ENCODE peak calls at places on chromosomes 3 and 15, in four cellular contexts. B is gastrocnemius medialis, L is lower lobe of right lung, W is right lobe of liver. X is an unnamed sample.

GRCh38 chr3:78724886-78725285 is 1042.9 kb downstream of the ROBO1 start:
- DNase-seq in W (no peak), B (no peak), L (no peak), X (no peak)

GRCh38 chr3:187064210-187065115 is 74.8 kb downstream of the RPL39L start:
- DNase-seq in B (no peak), W (peak), L (no peak), X (no peak)

GRCh38 chr3:31858439-31858838 is 122.6 kb downstream of the OSBPL10 start:
- DNase-seq in W (no peak), L (no peak), B (no peak), X (no peak)

GRCh38 chr3:4950948-4951347 is 28.3 kb upstream of the BHLHE40 start:
- DNase-seq in L (no peak), B (no peak), W (no peak), X (no peak)

GRCh38 chr3:45957606-45958005 is 14.3 kb downstream of the CXCR6 start:
- DNase-seq in L (no peak), B (no peak), W (no peak), X (no peak)

GRCh38 chr3:182837855-182838454 is 44.7 kb downstream of the ATP11B start:
- DNase-seq in W (no peak), B (no peak), L (no peak), X (no peak)

GRCh38 chr15:69451951-69452701 is 492 bp upstream of the RPLP1 start:
- DNase-seq in W (no peak), L (peak), B (no peak), X (no peak)

GRCh38 chr3:71095511-71096305 is 487.8 kb downstream of the FOXP1 start:
- DNase-seq in L (no peak), B (no peak), W (no peak), X (no peak)

GRCh38 chr15:34362047-34362773 is 4.8 kb downstream of the LPCAT4 start:
- DNase-seq in W (no peak), B (no peak), L (no peak), X (no peak)

GRCh38 chr3:119924111-119925094 is 142.5 kb downstream of the NR1I2 start:
- DNase-seq in W (no peak), L (no peak), B (no peak), X (no peak)

GRCh38 chr15:52558196-52558595 is 10.6 kb downstream of the ARPP19 start:
- DNase-seq in B (no peak), W (no peak), L (no peak), X (no peak)

GRCh38 chr15:45715528-45715927 is 80.7 kb downstream of the SQOR start:
- DNase-seq in B (no peak), W (no peak), L (no peak), X (no peak)

GRCh38 chr15:95799286-95800187 is 531.0 kb upstream of the NR2F2 start:
- DNase-seq in W (no peak), B (no peak), L (no peak), X (no peak)

GRCh38 chr3:100141576-100141975 is 27.3 kb upstream of the FILIP1L start:
- DNase-seq in L (no peak), B (no peak), W (no peak), X (no peak)

GRCh38 chr3:66023254-66023653 is 15.5 kb downstream of the MAGI1 start:
- DNase-seq in B (no peak), W (no peak), L (no peak), X (no peak)

GRCh38 chr3:183807329-183807728 is 18.0 kb downstream of the MAP6D1 start:
- DNase-seq in B (no peak), L (no peak), W (no peak), X (no peak)

GRCh38 chr15:29776859-29777258 is 45.4 kb downstream of the TJP1 start:
- DNase-seq in B (no peak), W (no peak), L (no peak), X (no peak)

GRCh38 chr3:10933958-10934481 is 58.5 kb upstream of the SLC6A1 start:
- DNase-seq in L (peak), W (no peak), B (no peak), X (no peak)

GRCh38 chr3:128496602-128497304 is 3.8 kb upstream of the GATA2 start:
- DNase-seq in L (no peak), W (peak), B (no peak), X (no peak)

GRCh38 chr3:129039271-129040038 is 21.1 kb upstream of the GP9 start:
- DNase-seq in L (no peak), W (no peak), B (no peak), X (no peak)

GRCh38 chr15:39192979-39193559 is 387.8 kb upstream of the THBS1 start:
- DNase-seq in W (no peak), B (no peak), L (no peak), X (no peak)

GRCh38 chr15:78438595-78439285 is 724 bp downstream of the IREB2 start:
- DNase-seq in W (no peak), B (no peak), L (no peak), X (no peak)

GRCh38 chr15:71443538-71443937 is 328.3 kb downstream of the THSD4 start:
- DNase-seq in W (peak), B (no peak), L (peak), X (no peak)

GRCh38 chr15:101162701-101163483 is 89.0 kb downstream of the CHSY1 start:
- DNase-seq in B (peak), L (peak), W (no peak), X (no peak)

GRCh38 chr3:197752107-197752506 is 2.4 kb downstream of the FYTTD1 start:
- DNase-seq in W (no peak), L (no peak), B (no peak), X (no peak)

GRCh38 chr3:160758929-160759577 is 3.0 kb downstream of the PPM1L start:
- DNase-seq in B (no peak), L (no peak), W (no peak), X (no peak)

GRCh38 chr3:60228823-60229222 is 1022.4 kb downstream of the FHIT start:
- DNase-seq in B (no peak), L (no peak), W (no peak), X (no peak)

GRCh38 chr3:73716418-73716817 is 91.7 kb upstream of the PDZRN3 start:
- DNase-seq in B (no peak), W (no peak), L (no peak), X (no peak)

GRCh38 chr3:73473578-73474448 is 150.9 kb downstream of the PDZRN3 start:
- DNase-seq in B (no peak), L (no peak), W (no peak), X (no peak)

GRCh38 chr15:72835289-72835890 is 51.8 kb upstream of the ADPGK start:
- DNase-seq in B (no peak), L (no peak), W (no peak), X (peak)

GRCh38 chr3:190701096-190701532 is 161.4 kb downstream of the GMNC start:
- DNase-seq in W (peak), B (no peak), L (peak), X (no peak)

GRCh38 chr3:122572940-122573412 is 4.5 kb upstream of the PARP15 start:
- DNase-seq in B (peak), L (peak), W (peak), X (no peak)

DNA sequence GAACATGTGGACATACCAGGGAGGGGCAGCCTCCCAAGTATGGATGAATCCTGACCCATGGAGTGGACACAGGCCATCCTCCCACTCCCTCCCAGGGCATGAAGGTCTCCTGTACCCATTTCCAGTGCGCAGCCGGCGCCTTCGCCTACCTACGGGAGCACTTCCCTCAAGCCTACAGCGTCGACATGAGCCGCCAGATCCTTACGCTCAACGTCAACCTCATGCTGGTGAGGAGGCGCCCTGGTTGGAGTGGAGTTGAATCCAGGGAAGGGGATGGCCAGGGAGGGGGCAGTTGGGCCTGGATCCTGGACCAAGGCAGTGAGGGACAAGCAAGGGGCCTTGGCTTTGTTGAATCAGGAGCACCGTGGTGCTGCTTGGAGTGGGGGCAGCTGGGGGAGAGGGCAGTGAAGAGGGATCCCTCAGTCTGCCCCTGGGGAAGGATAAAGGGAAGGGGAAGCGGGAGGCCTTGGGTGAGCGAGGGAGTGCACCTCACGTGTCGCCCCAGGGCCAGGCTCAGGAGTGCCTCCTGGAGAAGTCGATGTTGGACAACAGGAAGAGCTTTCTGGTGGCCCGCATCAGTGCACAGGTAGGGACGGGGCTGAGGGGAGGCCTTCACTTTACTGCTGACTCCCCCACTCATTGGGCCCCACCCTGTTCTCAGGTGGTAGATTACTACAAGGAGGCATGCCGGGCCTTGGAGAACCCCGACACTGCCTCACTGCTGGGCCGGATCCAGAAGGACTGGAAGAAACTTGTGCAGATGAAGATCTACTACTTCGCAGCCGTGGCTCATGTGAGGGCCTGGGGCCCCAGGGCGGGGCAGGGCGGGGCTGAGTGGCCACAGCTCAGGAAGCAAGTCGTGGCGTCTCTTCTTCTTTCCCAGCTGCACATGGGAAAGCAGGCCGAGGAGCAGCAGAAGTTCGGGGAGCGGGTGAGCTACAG is 25.3 kb downstream of the PTPN23 start:
- DNase-seq in L (no peak), W (no peak), B (no peak), X (no peak)
- H3K27ac ChIP-seq in L (no peak), W (no peak), B (no peak), X (no peak)

GRCh38 chr3:48623851-48624547 is 2.4 kb upstream of the TMEM89 start:
- DNase-seq in W (no peak), B (no peak), L (no peak), X (no peak)
- H3K27ac ChIP-seq in W (no peak), B (no peak), L (no peak), X (no peak)

GRCh38 chr3:177287231-177287630 is 89.9 kb upstream of the TBL1XR1 start:
- DNase-seq in W (no peak), B (no peak), L (no peak), X (no peak)

GRCh38 chr3:177282028-177282655 is 84.9 kb upstream of the TBL1XR1 start:
- DNase-seq in B (no peak), W (no peak), L (no peak), X (no peak)

GRCh38 chr3:177283983-177284382 is 86.7 kb upstream of the TBL1XR1 start:
- DNase-seq in B (no peak), L (no peak), W (no peak), X (no peak)

GRCh38 chr3:177284383-177284881 is 87.2 kb upstream of the TBL1XR1 start:
- DNase-seq in B (peak), W (no peak), L (peak), X (peak)

DNA sequence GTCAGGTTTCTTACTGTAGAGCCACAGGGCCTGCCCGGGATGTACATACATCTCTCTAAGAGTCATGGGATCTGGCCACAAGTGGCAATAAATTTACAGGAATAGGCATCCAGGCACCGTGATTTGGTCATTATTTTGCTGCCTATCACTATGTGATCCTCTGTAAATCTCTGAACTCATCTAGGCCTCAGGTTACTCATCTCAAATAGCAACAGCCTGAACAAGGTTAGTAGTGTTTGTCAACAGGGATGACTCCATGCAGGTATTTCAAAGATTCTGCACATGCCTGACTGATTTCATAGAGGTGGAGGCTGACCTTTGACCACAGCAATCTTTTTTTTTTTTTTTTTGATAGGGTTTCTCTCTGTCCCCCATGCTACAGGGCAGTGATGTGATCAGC is 88.8 kb upstream of the TBL1XR1 start:
- DNase-seq in L (no peak), W (no peak), B (no peak), X (no peak)
- H3K27ac ChIP-seq in L (no peak), W (peak), B (no peak), X (no peak)

DNA sequence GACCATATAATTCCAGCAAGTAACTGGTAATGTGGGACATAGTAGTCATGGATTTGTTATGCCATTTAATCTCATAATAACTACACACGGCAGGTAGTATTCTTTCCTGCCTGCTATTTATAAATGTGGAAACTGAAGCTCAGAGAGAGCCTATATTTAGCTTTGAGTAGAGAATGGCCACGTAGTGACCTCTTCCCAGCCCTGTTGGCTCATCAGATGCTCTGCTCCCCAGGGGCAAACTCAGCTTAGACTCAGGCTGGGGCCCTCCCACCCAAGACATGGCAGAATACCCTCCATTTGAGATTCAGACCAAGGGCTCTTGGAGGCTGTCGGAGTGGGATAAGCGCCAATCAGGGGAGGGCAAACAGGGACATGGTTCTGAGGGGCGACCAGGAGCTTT is 17.3 kb upstream of the HDAC11 start:
- DNase-seq in L (no peak), B (peak), W (no peak), X (no peak)
- H3K27ac ChIP-seq in L (no peak), B (peak), W (no peak), X (no peak)

DNA sequence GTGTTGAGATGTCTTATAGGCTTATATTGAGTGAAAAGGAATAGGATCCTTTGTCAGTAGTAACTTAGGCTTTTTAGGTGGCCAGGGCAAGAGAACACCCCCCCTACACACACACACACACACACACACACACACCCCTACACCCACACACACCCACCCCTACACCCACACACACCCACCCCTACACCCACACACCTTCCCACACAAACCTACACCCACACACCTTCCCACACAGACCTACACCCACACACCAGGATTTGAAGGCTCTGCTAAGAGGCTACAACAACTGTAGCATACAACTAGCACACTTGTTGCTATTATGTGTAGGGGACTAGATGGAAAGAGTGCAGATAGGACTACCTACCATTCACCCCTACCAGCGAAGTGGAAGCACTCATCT is 172.6 kb downstream of the PGPEP1L start:
- DNase-seq in B (no peak), W (no peak), L (no peak), X (no peak)
- H3K27ac ChIP-seq in B (no peak), W (no peak), L (no peak), X (no peak)

DNA sequence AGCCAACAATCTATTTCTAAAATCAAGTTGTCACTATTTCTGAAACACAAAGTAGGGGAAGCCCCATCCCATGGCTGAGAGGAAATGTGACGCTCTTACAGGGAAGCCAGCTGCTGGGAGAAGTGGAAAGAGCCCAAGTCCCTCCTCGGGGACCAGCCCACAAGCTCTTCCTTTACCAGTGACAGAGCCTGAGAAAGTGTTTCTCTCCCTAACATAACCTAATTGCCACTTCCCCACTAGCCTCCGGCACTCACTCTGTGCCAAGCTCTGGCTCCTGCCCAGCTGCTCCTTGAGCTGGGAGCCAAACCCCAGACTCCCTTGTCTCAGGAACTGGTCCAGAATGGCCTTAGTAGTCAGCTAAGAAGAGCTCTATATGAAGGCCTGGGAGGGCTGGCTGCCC is 42.9 kb downstream of the TNFAIP8L3 start:
- DNase-seq in L (no peak), W (no peak), B (peak), X (no peak)
- H3K27ac ChIP-seq in L (no peak), W (no peak), B (no peak), X (no peak)

DNA sequence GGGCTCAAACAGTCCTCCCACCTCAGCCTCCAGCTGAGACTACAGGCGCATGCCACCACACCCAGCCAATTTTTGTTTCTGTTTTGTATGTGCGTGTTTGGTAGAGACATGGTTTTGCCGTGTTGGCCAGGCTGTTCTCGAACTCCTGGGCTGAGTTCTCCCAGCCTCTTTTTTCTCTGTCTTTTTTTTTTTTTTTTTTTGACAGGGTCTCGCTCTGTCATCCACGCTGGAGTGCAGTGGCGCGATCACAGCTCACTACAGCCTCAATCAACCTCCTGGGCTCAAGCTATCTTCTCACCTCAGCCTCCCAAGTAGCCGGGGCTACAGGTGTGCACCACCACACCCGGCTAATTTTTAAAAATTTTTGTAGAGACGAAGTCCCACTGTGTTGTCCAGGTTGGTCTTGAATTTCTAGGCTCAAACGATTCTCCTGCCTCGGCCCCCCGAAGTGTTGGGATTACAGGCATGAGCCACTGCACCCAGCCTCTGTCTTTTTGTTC is 867 bp upstream of the DCAF1 start:
- DNase-seq in L (peak), W (no peak), B (no peak), X (no peak)
- H3K27ac ChIP-seq in L (peak), W (peak), B (peak), X (no peak)

GRCh38 chr15:26451995-26452394 is 320.9 kb downstream of the GABRB3 start:
- DNase-seq in W (no peak), L (no peak), B (no peak), X (no peak)
- H3K27ac ChIP-seq in W (no peak), L (no peak), B (no peak), X (no peak)

GRCh38 chr3:107596639-107597038 is 73.9 kb downstream of the BBX start:
- DNase-seq in W (no peak), L (no peak), B (no peak), X (no peak)
- H3K27ac ChIP-seq in W (no peak), L (no peak), B (no peak), X (no peak)